ENCODE peak calls at places on chromosomes 1 and 21, in six cellular contexts. O is upper lobe of right lung; H is NT2/D1; S is heart right ventricle; A is esophagus muscularis mucosa; Q is naive thymus-derived CD4-positive, alpha-beta T cell. Y is an unnamed sample. For H3K9me3, the result is how much of the 10 kb centered on the place peaks cover.

GRCh38 chr1:160078392-160079195 is 2.7 kb upstream of the KCNJ9 start:
- DNase-seq in A (no peak), Q (peak), H (no peak), S (no peak), O (peak), Y (peak)

GRCh38 chr1:196723325-196724185 is 51.1 kb upstream of the CFHR3 start:
- DNase-seq in A (no peak), S (no peak), Q (peak), H (peak), O (no peak), Y (peak)

GRCh38 chr1:26027716-26028489 is 6.3 kb downstream of the EXTL1 start:
- DNase-seq in H (no peak), Q (no peak), A (no peak), S (no peak), O (no peak), Y (no peak)

GRCh38 chr1:206685749-206686485 is 1.2 kb downstream of the MAPKAPK2 start:
- DNase-seq in S (peak), A (no peak), Q (peak), O (peak), H (no peak), Y (peak)

GRCh38 chr1:30756545-30757195 is 904 bp downstream of the LAPTM5 start:
- DNase-seq in O (peak), H (no peak), A (peak), S (peak), Q (peak), Y (peak)

GRCh38 chr1:206582537-206583460 is 29.5 kb downstream of the EIF2D start:
- DNase-seq in Q (no peak), S (no peak), O (no peak), A (no peak), H (no peak), Y (no peak)

GRCh38 chr1:26431979-26432695 is at the start of gene DHDDS:
- DNase-seq in A (peak), O (peak), H (peak), S (peak), Q (peak), Y (peak)

GRCh38 chr1:35659589-35659988 is 18.3 kb upstream of the PSMB2 start:
- DNase-seq in O (no peak), S (no peak), H (no peak), Q (no peak), A (no peak), Y (no peak)

GRCh38 chr1:151981178-151981525 is 12.5 kb downstream of the S100A10 start:
- DNase-seq in H (no peak), A (no peak), S (no peak), O (no peak), Q (no peak), Y (no peak)

GRCh38 chr1:37663426-37664000 is 28.8 kb upstream of the CDCA8 start:
- DNase-seq in S (no peak), A (no peak), Q (no peak), O (no peak), H (no peak), Y (no peak)

GRCh38 chr1:19892628-19893168 is 10.5 kb downstream of the OTUD3 start:
- DNase-seq in Q (no peak), A (no peak), S (no peak), O (no peak), H (no peak), Y (no peak)

GRCh38 chr1:28062806-28063205 is 25.6 kb downstream of the EYA3 start:
- DNase-seq in H (no peak), S (no peak), A (no peak), Q (no peak), O (no peak), Y (no peak)

GRCh38 chr21:35635261-35635660 is 425.1 kb downstream of the SETD4 start:
- DNase-seq in A (peak), Q (no peak), S (no peak), O (no peak), H (no peak), Y (no peak)

GRCh38 chr1:103514920-103515503 is 10.5 kb upstream of the RNPC3 start:
- DNase-seq in A (no peak), Q (no peak), O (no peak), H (peak), S (no peak), Y (no peak)

GRCh38 chr1:207152792-207153434 is 48.9 kb downstream of the C4BPA start:
- DNase-seq in S (no peak), Q (no peak), H (no peak), A (no peak), O (no peak), Y (no peak)

GRCh38 chr1:96329121-96329520 is 392.5 kb upstream of the PTBP2 start:
- DNase-seq in O (no peak), H (no peak), S (no peak), Q (no peak), A (no peak), Y (no peak)

GRCh38 chr1:7857951-7858350 is 5.1 kb upstream of the UTS2 start:
- DNase-seq in Q (no peak), H (no peak), O (no peak), S (no peak), A (peak), Y (no peak)

GRCh38 chr1:35220976-35221375 is 28.0 kb upstream of the SFPQ start:
- DNase-seq in S (no peak), Q (no peak), A (no peak), H (no peak), O (no peak), Y (no peak)

GRCh38 chr1:55703726-55704363 is 488.7 kb upstream of the USP24 start:
- DNase-seq in Q (no peak), H (no peak), O (no peak), S (no peak), A (no peak), Y (no peak)

GRCh38 chr1:50308883-50309282 is 114.4 kb downstream of the DMRTA2 start:
- DNase-seq in H (peak), Q (no peak), A (no peak), S (peak), O (no peak), Y (no peak)

GRCh38 chr1:152159144-152159543 is at the start of gene RPTN:
- DNase-seq in H (no peak), Q (no peak), A (no peak), S (no peak), O (no peak), Y (no peak)

GRCh38 chr21:19844334-19844733 is 1153.9 kb upstream of the NCAM2 start:
- DNase-seq in S (no peak), A (no peak), Q (no peak), O (no peak), H (no peak), Y (no peak)

GRCh38 chr21:38773108-38774061 is 32.3 kb upstream of the ETS2 start:
- DNase-seq in O (no peak), S (peak), Q (no peak), H (no peak), A (no peak), Y (no peak)

GRCh38 chr1:11147371-11147770 is 41.8 kb upstream of the ANGPTL7 start:
- DNase-seq in S (no peak), Q (no peak), A (no peak), H (peak), O (no peak), Y (no peak)

GRCh38 chr1:234628099-234628498 is 18.1 kb upstream of the IRF2BP2 start:
- DNase-seq in A (no peak), S (no peak), O (no peak), H (no peak), Q (no peak), Y (no peak)

GRCh38 chr21:35658242-35658641 is 402.1 kb downstream of the SETD4 start:
- DNase-seq in O (no peak), H (no peak), S (no peak), A (no peak), Q (no peak), Y (no peak)

GRCh38 chr1:55061706-55062321 is 22.5 kb downstream of the PCSK9 start:
- DNase-seq in Q (no peak), A (no peak), S (no peak), O (peak), H (no peak), Y (no peak)

GRCh38 chr1:93443456-93443855 is 4.5 kb upstream of the FNBP1L start:
- DNase-seq in Q (no peak), H (no peak), O (no peak), A (no peak), S (no peak), Y (no peak)

GRCh38 chr21:36918291-36918690 is 48.2 kb downstream of the HLCS start:
- DNase-seq in H (no peak), O (no peak), A (no peak), S (no peak), Q (no peak), Y (no peak)

GRCh38 chr21:35329940-35330670 is 281.0 kb upstream of the RUNX1 start:
- DNase-seq in H (no peak), S (no peak), A (peak), Q (no peak), O (no peak), Y (no peak)

GRCh38 chr1:12622506-12622905 is 4.5 kb upstream of the DHRS3 start:
- DNase-seq in A (no peak), O (no peak), Q (no peak), S (no peak), H (no peak), Y (no peak)

GRCh38 chr1:221845650-221846371 is 103.9 kb upstream of the DUSP10 start:
- DNase-seq in O (no peak), Q (no peak), A (no peak), S (peak), H (peak), Y (no peak)

DNA sequence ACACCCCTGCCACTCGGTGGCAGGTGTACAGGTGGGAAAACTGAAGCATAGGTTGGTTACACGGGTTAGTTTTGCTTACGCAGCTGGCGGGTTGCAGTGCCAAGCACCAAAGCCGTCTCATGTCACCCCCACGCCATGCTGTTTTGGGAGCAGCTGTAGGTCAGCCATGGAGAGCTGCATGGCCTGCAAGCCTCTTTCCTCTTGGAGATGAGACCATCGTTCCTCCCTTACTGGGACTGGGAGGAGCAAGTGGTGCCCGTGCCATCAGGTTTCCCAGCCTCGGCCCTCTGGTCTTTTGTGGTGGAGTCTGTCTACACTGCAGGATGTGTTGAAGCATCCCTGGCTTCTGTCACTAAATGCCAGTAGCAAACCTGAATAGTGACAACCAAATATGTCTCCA is 46.9 kb downstream of the AJAP1 start:
- DNase-seq in S (no peak), O (no peak), H (no peak), A (no peak), Q (no peak), Y (no peak)
- H3K9me3 ChIP-seq in S (under half), O (under half), H (under half), A (under half), Q (under half), Y (under half)

GRCh38 chr1:40507973-40508372 is 594 bp upstream of the EXO5 start:
- DNase-seq in H (no peak), S (no peak), Q (no peak), A (no peak), O (no peak), Y (no peak)

GRCh38 chr1:40508375-40509341 is at the start of gene EXO5:
- DNase-seq in A (peak), Q (peak), H (peak), O (peak), S (peak), Y (peak)
- H3K9me3 ChIP-seq in A (under half), Q (under half), H (under half), O (under half), S (under half), Y (under half)

DNA sequence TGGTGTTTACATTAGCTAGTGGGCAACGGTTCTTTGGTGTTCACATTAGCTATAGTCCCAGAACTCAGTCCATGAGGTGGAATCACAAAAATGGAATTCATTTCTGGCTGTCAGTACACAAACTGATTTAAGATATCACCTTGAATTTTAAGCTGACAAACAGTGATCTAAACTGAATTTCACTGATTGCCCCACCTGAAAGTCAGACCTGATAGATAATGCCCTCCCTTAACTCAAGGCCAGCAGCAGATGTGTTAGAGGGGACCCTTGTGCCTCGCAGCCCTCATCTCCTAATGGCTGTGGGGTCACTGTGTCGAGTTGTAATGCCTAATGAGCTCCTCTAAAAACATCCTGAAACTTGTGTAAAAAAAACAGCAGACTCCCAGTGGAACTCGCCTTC is 8.6 kb downstream of the ARF1 start:
- DNase-seq in Q (no peak), A (no peak), O (peak), S (no peak), H (no peak), Y (no peak)
- H3K9me3 ChIP-seq in Q (under half), A (under half), O (under half), S (under half), H (under half), Y (under half)

GRCh38 chr1:2983706-2984398 is 37.4 kb upstream of the ACTRT2 start:
- DNase-seq in Q (no peak), H (no peak), A (no peak), S (no peak), O (peak), Y (no peak)

GRCh38 chr1:2981388-2981787 is 39.9 kb upstream of the ACTRT2 start:
- DNase-seq in Q (no peak), H (peak), S (no peak), O (peak), A (no peak), Y (no peak)

GRCh38 chr1:2983319-2983705 is 38.0 kb upstream of the ACTRT2 start:
- DNase-seq in O (peak), Q (no peak), H (no peak), A (no peak), S (no peak), Y (no peak)

GRCh38 chr1:2981981-2982614 is 39.2 kb upstream of the ACTRT2 start:
- DNase-seq in Q (no peak), O (peak), S (no peak), H (no peak), A (no peak), Y (no peak)

GRCh38 chr1:2982615-2983318 is 38.5 kb upstream of the ACTRT2 start:
- DNase-seq in S (no peak), Q (no peak), O (peak), H (no peak), A (no peak), Y (no peak)
- H3K9me3 ChIP-seq in S (under half), Q (under half), O (under half), H (under half), A (under half), Y (under half)

DNA sequence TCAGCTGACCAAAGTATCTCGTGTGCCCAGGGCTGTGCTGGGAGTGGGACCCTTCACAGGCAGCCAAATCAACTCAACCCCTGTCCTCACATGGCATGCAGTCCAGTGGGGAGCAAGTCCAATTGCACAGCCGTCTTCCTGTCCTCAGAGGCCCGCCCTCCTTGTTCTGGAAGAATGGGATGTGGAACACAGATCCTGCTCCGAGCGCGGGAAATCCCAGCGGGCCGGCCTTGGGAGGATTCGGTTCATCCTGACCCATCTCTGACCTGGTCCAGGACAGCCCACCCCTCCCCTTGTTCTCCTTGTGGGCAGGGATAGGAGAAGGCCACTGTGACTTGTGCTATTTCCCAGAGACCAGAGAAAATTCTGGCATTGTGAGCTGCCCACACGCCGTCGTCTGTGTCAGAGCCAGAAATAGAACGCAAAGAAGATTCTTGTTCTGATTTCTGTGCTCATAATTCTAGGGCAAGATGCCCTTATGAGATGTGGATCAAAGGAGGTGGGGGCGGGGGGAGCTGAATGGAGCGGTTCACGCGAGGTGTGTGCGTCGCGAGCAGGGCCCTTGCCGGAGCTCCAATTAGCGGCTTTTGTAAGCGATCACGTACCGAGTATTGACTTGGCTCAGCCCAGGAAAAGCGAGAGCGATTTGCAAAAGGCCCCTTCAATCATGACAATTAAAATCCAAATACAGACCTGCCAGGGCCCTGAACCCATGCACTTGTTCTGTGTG is 79.2 kb downstream of the AJAP1 start:
- DNase-seq in S (no peak), A (no peak), H (no peak), O (no peak), Q (no peak), Y (no peak)
- H3K9me3 ChIP-seq in S (under half), A (under half), H (under half), O (under half), Q (under half), Y (under half)

DNA sequence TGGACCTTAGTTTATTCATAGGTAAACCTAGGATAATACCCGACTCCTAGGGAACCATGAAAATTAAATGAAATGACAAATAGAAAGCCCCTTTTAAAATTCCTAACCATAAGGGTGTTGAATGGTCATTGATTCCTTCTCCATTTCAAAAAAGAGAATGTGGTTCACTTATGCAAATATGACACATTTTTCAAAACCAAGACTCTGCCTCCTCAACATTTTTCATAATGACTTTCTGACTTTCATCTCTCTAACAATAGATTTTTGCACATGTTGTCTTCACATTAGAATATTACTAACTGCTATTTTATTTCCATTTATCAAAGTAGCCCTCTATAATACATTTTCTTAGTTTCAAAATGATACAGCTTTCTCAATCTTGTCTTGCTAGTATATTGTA is 169.1 kb downstream of the NTNG1 start:
- DNase-seq in Q (no peak), S (no peak), O (no peak), H (no peak), A (no peak), Y (no peak)
- H3K9me3 ChIP-seq in Q (under half), S (under half), O (under half), H (under half), A (under half), Y (under half)

DNA sequence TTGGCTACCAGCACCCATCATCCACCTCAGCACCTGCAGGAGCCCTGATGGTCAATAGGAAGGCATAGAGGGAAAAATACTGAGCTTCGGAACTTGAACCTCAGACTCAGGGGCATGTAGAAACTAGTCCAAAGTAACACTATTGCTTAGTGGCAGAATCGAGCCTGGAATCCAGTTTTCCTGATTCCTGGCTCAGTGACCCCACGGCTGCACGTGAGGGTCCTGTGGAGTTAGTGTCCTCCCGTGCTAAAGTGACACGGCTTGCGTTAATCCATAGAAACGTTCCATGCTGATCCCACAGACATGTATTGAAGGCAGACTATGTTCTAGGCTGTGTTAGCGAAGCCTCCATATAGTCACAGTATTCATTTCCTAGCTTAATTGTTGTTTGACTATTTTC is 747.0 kb upstream of the TPTE start:
- DNase-seq in Q (no peak), O (no peak), S (no peak), H (no peak), A (peak), Y (no peak)
- H3K9me3 ChIP-seq in Q (under half), O (under half), S (under half), H (under half), A (under half), Y (under half)

DNA sequence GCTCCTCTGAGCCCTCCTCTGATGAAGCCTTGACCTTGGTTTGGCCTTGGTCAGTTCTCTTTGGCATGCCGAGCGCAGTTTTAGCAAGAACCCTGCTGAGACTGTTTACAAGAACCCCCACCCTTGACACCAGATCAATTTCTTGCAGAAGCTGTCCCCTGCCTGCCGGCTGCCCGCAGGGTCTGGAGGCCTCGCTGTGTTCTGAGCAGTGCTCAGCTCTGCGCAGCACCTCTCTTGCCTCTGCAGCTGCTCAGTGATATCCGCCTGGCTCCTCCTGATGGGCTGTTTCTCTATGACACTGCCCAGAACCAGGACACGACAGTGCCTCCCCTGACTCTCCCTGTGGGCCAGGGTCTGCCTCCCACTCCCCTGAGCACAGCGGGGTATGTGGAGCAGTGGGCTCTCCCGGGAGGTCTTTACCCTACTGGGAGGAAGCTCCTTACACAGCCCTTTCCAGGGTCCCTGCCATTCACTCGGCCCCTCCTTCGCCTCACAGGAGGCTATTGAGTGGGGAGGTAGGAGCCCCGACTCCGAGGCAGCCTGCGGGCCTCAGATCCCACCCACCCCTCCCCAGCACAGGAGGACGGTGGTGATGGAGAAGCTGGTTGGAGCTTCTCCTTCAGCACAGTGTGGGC is 15.5 kb downstream of the ACTRT2 start:
- DNase-seq in S (no peak), Q (no peak), A (no peak), O (peak), H (no peak), Y (no peak)
- H3K9me3 ChIP-seq in S (under half), Q (under half), A (under half), O (under half), H (under half), Y (under half)

GRCh38 chr1:43258370-43258769 is 11.4 kb upstream of the TMEM125 start:
- DNase-seq in Q (no peak), A (no peak), O (peak), S (no peak), H (no peak), Y (no peak)
- H3K9me3 ChIP-seq in Q (under half), A (under half), O (under half), S (under half), H (half or more), Y (under half)